ENCODE peak calls at places on chromosomes 2 and 18, in five cellular contexts. One of them, this sample, is unnamed.
A peak's percentile ranks its signal among the peaks of the same experiment; 100 is the strongest.

GRCh38 chr2:176455865-176456291 is 186.6 kb downstream of the MTX2 start:
- DNase-seq in GM12878: no peak
- DNase-seq in K562: peak; percentile 17
- DNase-seq in H1: no peak
- DNase-seq in HCT116: no peak
- DNase-seq in this sample: peak; percentile 16

GRCh38 chr2:122070241-122070731 is 314.8 kb downstream of the TSN start:
- DNase-seq in GM12878: no peak
- DNase-seq in K562: no peak
- DNase-seq in H1: no peak
- DNase-seq in HCT116: no peak
- DNase-seq in this sample: no peak

GRCh38 chr2:24970483-24971299 is 1.1 kb downstream of the DNAJC27 start:
- DNase-seq in GM12878: no peak
- DNase-seq in K562: no peak
- DNase-seq in H1: no peak
- DNase-seq in HCT116: no peak
- DNase-seq in this sample: peak; percentile 57

GRCh38 chr18:55322176-55322735 is 265.7 kb downstream of the TCF4 start:
- DNase-seq in GM12878: peak; percentile 74
- DNase-seq in K562: no peak
- DNase-seq in H1: no peak
- DNase-seq in HCT116: no peak
- DNase-seq in this sample: peak; percentile 96

GRCh38 chr2:118851650-118852049 is 4.2 kb upstream of the EN1 start:
- DNase-seq in GM12878: no peak
- DNase-seq in K562: no peak
- DNase-seq in H1: no peak
- DNase-seq in HCT116: no peak
- DNase-seq in this sample: no peak

GRCh38 chr2:118121986-118122767 is 33.9 kb downstream of the INSIG2 start:
- DNase-seq in GM12878: no peak
- DNase-seq in K562: no peak
- DNase-seq in H1: no peak
- DNase-seq in HCT116: no peak
- DNase-seq in this sample: no peak

GRCh38 chr2:144414324-144414845 is 105.5 kb downstream of the ZEB2 start:
- DNase-seq in GM12878: no peak
- DNase-seq in K562: no peak
- DNase-seq in H1: no peak
- DNase-seq in HCT116: no peak
- DNase-seq in this sample: no peak

GRCh38 chr2:53252115-53252514 is 515.5 kb upstream of the CHAC2 start:
- DNase-seq in GM12878: no peak
- DNase-seq in K562: no peak
- DNase-seq in H1: no peak
- DNase-seq in HCT116: no peak
- DNase-seq in this sample: peak; percentile 5

GRCh38 chr2:112257575-112257974 is 2.7 kb upstream of the ZC3H8 start:
- DNase-seq in GM12878: no peak
- DNase-seq in K562: no peak
- DNase-seq in H1: no peak
- DNase-seq in HCT116: no peak
- DNase-seq in this sample: no peak

GRCh38 chr18:75406491-75407445 is 20.7 kb downstream of the SMIM21 start:
- DNase-seq in GM12878: no peak
- DNase-seq in K562: peak; percentile 6
- DNase-seq in H1: no peak
- DNase-seq in HCT116: no peak
- DNase-seq in this sample: no peak

GRCh38 chr2:48940606-48941005 is 185.1 kb upstream of the LHCGR start:
- DNase-seq in GM12878: no peak
- DNase-seq in K562: no peak
- DNase-seq in H1: no peak
- DNase-seq in HCT116: no peak
- DNase-seq in this sample: no peak

GRCh38 chr18:11761553-11761952 is 72.5 kb downstream of the GNAL start:
- DNase-seq in GM12878: no peak
- DNase-seq in K562: peak; percentile 48
- DNase-seq in H1: no peak
- DNase-seq in HCT116: peak; percentile 8
- DNase-seq in this sample: no peak

GRCh38 chr2:140027320-140027719 is 1247.1 kb upstream of the NXPH2 start:
- DNase-seq in GM12878: no peak
- DNase-seq in K562: no peak
- DNase-seq in H1: no peak
- DNase-seq in HCT116: no peak
- DNase-seq in this sample: no peak

GRCh38 chr2:206471524-206472062 is 28.3 kb downstream of the ADAM23 start:
- DNase-seq in GM12878: no peak
- DNase-seq in K562: no peak
- DNase-seq in H1: no peak
- DNase-seq in HCT116: no peak
- DNase-seq in this sample: no peak

GRCh38 chr18:77006305-77007175 is 126.0 kb downstream of the MBP start:
- DNase-seq in GM12878: no peak
- DNase-seq in K562: no peak
- DNase-seq in H1: no peak
- DNase-seq in HCT116: no peak
- DNase-seq in this sample: no peak
- TF ChIP-seq MAX in GM12878: no peak
- TF ChIP-seq MAX in K562: no peak
- TF ChIP-seq MAX in H1: no peak
- TF ChIP-seq MAX in HCT116: no peak
- TF ChIP-seq MAX in this sample: no peak

GRCh38 chr2:30786923-30787685 is 20.1 kb downstream of the CAPN13 start:
- DNase-seq in GM12878: no peak
- DNase-seq in K562: no peak
- DNase-seq in H1: no peak
- DNase-seq in HCT116: no peak
- DNase-seq in this sample: no peak

GRCh38 chr2:30784682-30785081 is 22.6 kb downstream of the CAPN13 start:
- DNase-seq in GM12878: no peak
- DNase-seq in K562: no peak
- DNase-seq in H1: no peak
- DNase-seq in HCT116: no peak
- DNase-seq in this sample: no peak

GRCh38 chr2:30790879-30791278 is 16.4 kb downstream of the CAPN13 start:
- DNase-seq in GM12878: no peak
- DNase-seq in K562: no peak
- DNase-seq in H1: no peak
- DNase-seq in HCT116: no peak
- DNase-seq in this sample: no peak

GRCh38 chr2:30789670-30790210 is 17.5 kb downstream of the CAPN13 start:
- DNase-seq in GM12878: no peak
- DNase-seq in K562: no peak
- DNase-seq in H1: no peak
- DNase-seq in HCT116: no peak
- DNase-seq in this sample: no peak
- H3K9ac ChIP-seq in GM12878: no peak overlapping the region
- H3K9ac ChIP-seq in K562: no peak overlapping the region
- H3K9ac ChIP-seq in H1: no peak overlapping the region
- H3K9ac ChIP-seq in HCT116: no peak overlapping the region
- H3K9ac ChIP-seq in this sample: no peak overlapping the region

DNA sequence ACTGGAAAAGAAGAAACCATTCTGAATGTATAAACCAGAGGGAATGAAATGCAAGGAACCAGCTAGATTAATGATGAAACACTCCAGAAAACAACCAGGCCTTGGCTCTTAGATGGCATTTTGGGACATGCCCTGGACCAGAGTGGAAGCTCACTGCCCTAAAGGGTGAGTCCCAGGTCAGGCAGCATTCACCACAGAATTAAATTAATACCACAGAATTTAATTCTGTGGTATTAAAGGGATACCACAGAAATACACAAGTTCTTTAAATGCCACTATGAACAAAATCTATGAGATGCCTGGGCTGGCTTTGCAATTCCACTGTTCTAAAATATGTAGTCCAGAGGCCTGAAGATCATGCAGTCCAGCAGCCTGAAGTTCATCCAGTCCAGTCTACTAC is 122.3 kb upstream of the KYNU start:
- DNase-seq in GM12878: no peak
- DNase-seq in K562: no peak
- DNase-seq in H1: no peak
- DNase-seq in HCT116: no peak
- DNase-seq in this sample: no peak
- TF ChIP-seq MAX in GM12878: no peak
- TF ChIP-seq MAX in K562: no peak
- TF ChIP-seq MAX in H1: no peak
- TF ChIP-seq MAX in HCT116: no peak
- TF ChIP-seq MAX in this sample: no peak

GRCh38 chr2:238973038-238973772 is 125.3 kb downstream of the TWIST2 start:
- DNase-seq in GM12878: no peak
- DNase-seq in K562: no peak
- DNase-seq in H1: no peak
- DNase-seq in HCT116: no peak
- DNase-seq in this sample: peak; percentile 69
- H3K9ac ChIP-seq in GM12878: no peak overlapping the region
- H3K9ac ChIP-seq in K562: no peak overlapping the region
- H3K9ac ChIP-seq in H1: no peak overlapping the region
- H3K9ac ChIP-seq in HCT116: no peak overlapping the region
- H3K9ac ChIP-seq in this sample: no peak overlapping the region

DNA sequence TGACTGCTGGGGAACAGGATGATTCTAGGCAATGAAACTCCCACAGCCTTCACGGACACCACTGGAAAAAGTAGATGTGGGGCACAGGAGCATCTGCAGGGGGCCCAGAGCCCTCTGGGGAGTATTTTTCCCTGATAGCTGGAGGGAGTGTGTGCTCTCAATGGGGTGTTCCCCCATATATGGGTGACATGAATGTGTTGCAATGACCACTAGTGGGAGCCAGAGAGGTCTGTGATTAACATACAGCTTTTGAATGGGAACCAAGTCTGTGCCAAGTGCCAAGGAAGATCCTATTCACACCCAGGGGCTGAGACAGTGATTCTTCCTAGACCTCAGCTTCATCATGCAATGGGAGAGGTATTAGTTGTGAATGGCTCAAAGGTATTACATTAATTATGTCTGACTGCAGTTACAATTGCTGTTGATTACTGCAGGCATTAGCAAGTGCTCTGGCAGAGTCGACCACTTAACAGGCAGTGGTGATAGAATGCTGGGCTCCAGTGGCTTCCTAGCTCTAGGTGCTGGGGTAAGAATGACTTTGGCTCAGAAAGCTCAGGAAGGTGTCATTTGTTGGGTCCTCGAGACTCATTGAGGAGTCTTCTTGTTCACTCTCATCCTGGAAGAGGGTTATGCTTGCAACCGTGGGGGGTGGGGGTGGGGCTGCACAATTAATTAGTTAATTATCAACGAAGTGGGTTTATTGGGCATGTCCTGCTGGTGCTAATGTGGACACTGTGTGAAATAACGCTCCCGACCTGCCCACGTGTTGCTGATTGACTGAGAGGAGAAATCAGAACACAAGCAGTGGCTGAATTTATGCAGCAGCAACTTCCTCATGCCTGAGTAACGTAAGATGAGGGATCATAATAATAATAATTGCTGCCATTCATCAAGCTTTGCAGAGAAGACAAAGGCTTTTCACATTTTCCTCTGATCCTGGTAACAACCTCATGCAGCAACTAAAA is 194.2 kb downstream of the CLIP4 start:
- DNase-seq in GM12878: no peak
- DNase-seq in K562: peak; percentile 57
- DNase-seq in H1: no peak
- DNase-seq in HCT116: peak; percentile 44
- DNase-seq in this sample: peak; percentile 27
- TF ChIP-seq MAX in GM12878: no peak
- TF ChIP-seq MAX in K562: no peak
- TF ChIP-seq MAX in H1: no peak
- TF ChIP-seq MAX in HCT116: no peak
- TF ChIP-seq MAX in this sample: no peak

GRCh38 chr2:36485521-36485920 is 112.4 kb downstream of the FEZ2 start:
- DNase-seq in GM12878: no peak
- DNase-seq in K562: no peak
- DNase-seq in H1: no peak
- DNase-seq in HCT116: no peak
- DNase-seq in this sample: peak; percentile 92

GRCh38 chr2:36486546-36487044 is 111.4 kb downstream of the FEZ2 start:
- DNase-seq in GM12878: no peak
- DNase-seq in K562: no peak
- DNase-seq in H1: no peak
- DNase-seq in HCT116: no peak
- DNase-seq in this sample: peak; percentile 90

GRCh38 chr2:36483290-36483689 is 114.7 kb downstream of the FEZ2 start:
- DNase-seq in GM12878: no peak
- DNase-seq in K562: no peak
- DNase-seq in H1: no peak
- DNase-seq in HCT116: no peak
- DNase-seq in this sample: no peak

GRCh38 chr2:36482576-36483214 is 115.3 kb downstream of the FEZ2 start:
- DNase-seq in GM12878: no peak
- DNase-seq in K562: no peak
- DNase-seq in H1: no peak
- DNase-seq in HCT116: no peak
- DNase-seq in this sample: no peak

GRCh38 chr2:36484454-36484853 is 113.5 kb downstream of the FEZ2 start:
- DNase-seq in GM12878: no peak
- DNase-seq in K562: no peak
- DNase-seq in H1: no peak
- DNase-seq in HCT116: no peak
- DNase-seq in this sample: no peak
- H3K9ac ChIP-seq in GM12878: no peak overlapping the region
- H3K9ac ChIP-seq in K562: no peak overlapping the region
- H3K9ac ChIP-seq in H1: no peak overlapping the region
- H3K9ac ChIP-seq in HCT116: no peak overlapping the region
- H3K9ac ChIP-seq in this sample: peak overlapping the region; percentile 84

This sample was measured in endothelial cell of umbilical vein.